ENCODE peak calls at places on chromosome 1, in six cellular contexts. One of them, this sample, is unnamed.

GRCh38 chr1:246113555-246114095 is 393.5 kb downstream of the SMYD3 start:
- DNase-seq in right lobe of liver: no peak
- DNase-seq in K562: peak; percentile 82
- DNase-seq in neuronal stem cell: no peak
- DNase-seq in PC-9: no peak
- DNase-seq in body of pancreas: no peak
- DNase-seq in this sample: no peak

GRCh38 chr1:93585059-93585966 is 96.3 kb downstream of the BCAR3 start:
- DNase-seq in right lobe of liver: peak; percentile 97
- DNase-seq in K562: no peak
- DNase-seq in neuronal stem cell: no peak
- DNase-seq in PC-9: peak; percentile 99
- DNase-seq in body of pancreas: peak; percentile 100
- DNase-seq in this sample: no peak

GRCh38 chr1:151934048-151934493 is 24.8 kb upstream of the THEM4 start:
- DNase-seq in right lobe of liver: no peak
- DNase-seq in K562: peak; percentile 77
- DNase-seq in neuronal stem cell: peak; percentile 32
- DNase-seq in PC-9: peak; percentile 58
- DNase-seq in body of pancreas: peak; percentile 41
- DNase-seq in this sample: no peak

GRCh38 chr1:22592919-22593790 is 29.9 kb downstream of the EPHA8 start:
- DNase-seq in right lobe of liver: no peak
- DNase-seq in K562: no peak
- DNase-seq in neuronal stem cell: no peak
- DNase-seq in PC-9: peak; percentile 40
- DNase-seq in body of pancreas: no peak
- DNase-seq in this sample: no peak

GRCh38 chr1:214518387-214518786 is 33.0 kb downstream of the PTPN14 start:
- DNase-seq in right lobe of liver: no peak
- DNase-seq in K562: no peak
- DNase-seq in neuronal stem cell: no peak
- DNase-seq in PC-9: no peak
- DNase-seq in body of pancreas: no peak
- DNase-seq in this sample: no peak

GRCh38 chr1:195664628-195665027 is 943.6 kb downstream of the KCNT2 start:
- DNase-seq in right lobe of liver: no peak
- DNase-seq in K562: no peak
- DNase-seq in neuronal stem cell: no peak
- DNase-seq in PC-9: no peak
- DNase-seq in body of pancreas: no peak
- DNase-seq in this sample: no peak

GRCh38 chr1:156852414-156852874 is 6.5 kb downstream of the INSRR start:
- DNase-seq in right lobe of liver: peak; percentile 90
- DNase-seq in K562: no peak
- DNase-seq in neuronal stem cell: no peak
- DNase-seq in PC-9: peak; percentile 17
- DNase-seq in body of pancreas: peak; percentile 99
- DNase-seq in this sample: no peak

GRCh38 chr1:9143250-9143649 is 14.3 kb upstream of the GPR157 start:
- DNase-seq in right lobe of liver: no peak
- DNase-seq in K562: no peak
- DNase-seq in neuronal stem cell: no peak
- DNase-seq in PC-9: no peak
- DNase-seq in body of pancreas: no peak
- DNase-seq in this sample: no peak

GRCh38 chr1:224541901-224542610 is 74.1 kb upstream of the CNIH3 start:
- DNase-seq in right lobe of liver: no peak
- DNase-seq in K562: no peak
- DNase-seq in neuronal stem cell: no peak
- DNase-seq in PC-9: no peak
- DNase-seq in body of pancreas: no peak
- DNase-seq in this sample: no peak

GRCh38 chr1:156368889-156369684 is at the start of gene RHBG:
- DNase-seq in right lobe of liver: peak; percentile 76
- DNase-seq in K562: no peak
- DNase-seq in neuronal stem cell: no peak
- DNase-seq in PC-9: peak; percentile 74
- DNase-seq in body of pancreas: peak; percentile 92
- DNase-seq in this sample: no peak

GRCh38 chr1:5733596-5733995 is 258.6 kb downstream of the NPHP4 start:
- DNase-seq in right lobe of liver: no peak
- DNase-seq in K562: no peak
- DNase-seq in neuronal stem cell: no peak
- DNase-seq in PC-9: no peak
- DNase-seq in body of pancreas: no peak
- DNase-seq in this sample: no peak

GRCh38 chr1:115070993-115071661 is 18.2 kb downstream of the TSPAN2 start:
- DNase-seq in right lobe of liver: no peak
- DNase-seq in K562: no peak
- DNase-seq in neuronal stem cell: no peak
- DNase-seq in PC-9: no peak
- DNase-seq in body of pancreas: no peak
- DNase-seq in this sample: no peak

GRCh38 chr1:178057863-178058576 is 35.9 kb upstream of the RASAL2 start:
- DNase-seq in right lobe of liver: peak; percentile 31
- DNase-seq in K562: no peak
- DNase-seq in neuronal stem cell: no peak
- DNase-seq in PC-9: peak; percentile 8
- DNase-seq in body of pancreas: peak; percentile 37
- DNase-seq in this sample: no peak

GRCh38 chr1:154765970-154766369 is 104.1 kb downstream of the KCNN3 start:
- DNase-seq in right lobe of liver: no peak
- DNase-seq in K562: peak; percentile 49
- DNase-seq in neuronal stem cell: no peak
- DNase-seq in PC-9: peak; percentile 5
- DNase-seq in body of pancreas: no peak
- DNase-seq in this sample: no peak

GRCh38 chr1:204150702-204151561 is 912 bp downstream of the ETNK2 start:
- DNase-seq in right lobe of liver: peak; percentile 51
- DNase-seq in K562: no peak
- DNase-seq in neuronal stem cell: no peak
- DNase-seq in PC-9: no peak
- DNase-seq in body of pancreas: peak; percentile 37
- DNase-seq in this sample: no peak

GRCh38 chr1:110053557-110054428 is 16.7 kb downstream of the ALX3 start:
- DNase-seq in right lobe of liver: peak; percentile 66
- DNase-seq in K562: peak; percentile 82
- DNase-seq in neuronal stem cell: peak; percentile 55
- DNase-seq in PC-9: peak; percentile 58
- DNase-seq in body of pancreas: peak; percentile 82
- DNase-seq in this sample: no peak

GRCh38 chr1:53276153-53276901 is 38.0 kb upstream of the MAGOH start:
- DNase-seq in right lobe of liver: no peak
- DNase-seq in K562: no peak
- DNase-seq in neuronal stem cell: no peak
- DNase-seq in PC-9: no peak
- DNase-seq in body of pancreas: no peak
- DNase-seq in this sample: no peak

GRCh38 chr1:79079770-79080169 is 73.2 kb upstream of the ADGRL4 start:
- DNase-seq in right lobe of liver: no peak
- DNase-seq in K562: no peak
- DNase-seq in neuronal stem cell: no peak
- DNase-seq in PC-9: peak; percentile 7
- DNase-seq in body of pancreas: no peak
- DNase-seq in this sample: no peak

GRCh38 chr1:88433556-88433955 is 250.5 kb upstream of the PKN2 start:
- DNase-seq in right lobe of liver: no peak
- DNase-seq in K562: no peak
- DNase-seq in neuronal stem cell: no peak
- DNase-seq in PC-9: no peak
- DNase-seq in body of pancreas: no peak
- DNase-seq in this sample: no peak

GRCh38 chr1:182616130-182617074 is 12.2 kb upstream of the RGS16 start:
- DNase-seq in right lobe of liver: peak; percentile 81
- DNase-seq in K562: no peak
- DNase-seq in neuronal stem cell: peak; percentile 61
- DNase-seq in PC-9: peak; percentile 24
- DNase-seq in body of pancreas: peak; percentile 82
- DNase-seq in this sample: no peak

GRCh38 chr1:207019161-207019560 is 13.4 kb downstream of the C1orf116 start:
- DNase-seq in right lobe of liver: no peak
- DNase-seq in K562: no peak
- DNase-seq in neuronal stem cell: no peak
- DNase-seq in PC-9: no peak
- DNase-seq in body of pancreas: no peak
- DNase-seq in this sample: no peak

GRCh38 chr1:12712929-12713328 is 3.0 kb upstream of the AADACL3 start:
- DNase-seq in right lobe of liver: no peak
- DNase-seq in K562: no peak
- DNase-seq in neuronal stem cell: no peak
- DNase-seq in PC-9: no peak
- DNase-seq in body of pancreas: no peak
- DNase-seq in this sample: no peak

GRCh38 chr1:85330711-85331290 is 54.4 kb upstream of the BCL10 start:
- DNase-seq in right lobe of liver: no peak
- DNase-seq in K562: no peak
- DNase-seq in neuronal stem cell: no peak
- DNase-seq in PC-9: no peak
- DNase-seq in body of pancreas: peak; percentile 20
- DNase-seq in this sample: no peak

GRCh38 chr1:218350909-218351616 is 5.9 kb downstream of the TGFB2 start:
- DNase-seq in right lobe of liver: no peak
- DNase-seq in K562: no peak
- DNase-seq in neuronal stem cell: no peak
- DNase-seq in PC-9: no peak
- DNase-seq in body of pancreas: no peak
- DNase-seq in this sample: no peak

GRCh38 chr1:199007423-199007822 is 368.6 kb downstream of the PTPRC start:
- DNase-seq in right lobe of liver: no peak
- DNase-seq in K562: no peak
- DNase-seq in neuronal stem cell: no peak
- DNase-seq in PC-9: no peak
- DNase-seq in body of pancreas: no peak
- DNase-seq in this sample: no peak

GRCh38 chr1:14443164-14443787 is 155.2 kb upstream of the KAZN start:
- DNase-seq in right lobe of liver: no peak
- DNase-seq in K562: peak; percentile 95
- DNase-seq in neuronal stem cell: no peak
- DNase-seq in PC-9: no peak
- DNase-seq in body of pancreas: no peak
- DNase-seq in this sample: no peak

GRCh38 chr1:71236503-71236902 is 155.7 kb upstream of the ZRANB2 start:
- DNase-seq in right lobe of liver: no peak
- DNase-seq in K562: no peak
- DNase-seq in neuronal stem cell: no peak
- DNase-seq in PC-9: no peak
- DNase-seq in body of pancreas: no peak
- DNase-seq in this sample: no peak

GRCh38 chr1:40241372-40241771 is 6.4 kb upstream of the TMCO2 start:
- DNase-seq in right lobe of liver: no peak
- DNase-seq in K562: no peak
- DNase-seq in neuronal stem cell: no peak
- DNase-seq in PC-9: no peak
- DNase-seq in body of pancreas: no peak
- DNase-seq in this sample: no peak

GRCh38 chr1:203361843-203362524 is 11.1 kb upstream of the FMOD start:
- DNase-seq in right lobe of liver: no peak
- DNase-seq in K562: no peak
- DNase-seq in neuronal stem cell: no peak
- DNase-seq in PC-9: no peak
- DNase-seq in body of pancreas: no peak
- DNase-seq in this sample: no peak

GRCh38 chr1:64900916-64901315 is 65.4 kb downstream of the JAK1 start:
- DNase-seq in right lobe of liver: no peak
- DNase-seq in K562: no peak
- DNase-seq in neuronal stem cell: no peak
- DNase-seq in PC-9: no peak
- DNase-seq in body of pancreas: no peak
- DNase-seq in this sample: no peak

GRCh38 chr1:64896546-64896945 is 69.8 kb downstream of the JAK1 start:
- DNase-seq in right lobe of liver: no peak
- DNase-seq in K562: no peak
- DNase-seq in neuronal stem cell: no peak
- DNase-seq in PC-9: no peak
- DNase-seq in body of pancreas: no peak
- DNase-seq in this sample: no peak

GRCh38 chr1:64895500-64895899 is 70.8 kb downstream of the JAK1 start:
- DNase-seq in right lobe of liver: no peak
- DNase-seq in K562: no peak
- DNase-seq in neuronal stem cell: no peak
- DNase-seq in PC-9: no peak
- DNase-seq in body of pancreas: no peak
- DNase-seq in this sample: no peak

GRCh38 chr1:64901663-64902062 is 64.7 kb downstream of the JAK1 start:
- DNase-seq in right lobe of liver: no peak
- DNase-seq in K562: no peak
- DNase-seq in neuronal stem cell: no peak
- DNase-seq in PC-9: no peak
- DNase-seq in body of pancreas: no peak
- DNase-seq in this sample: no peak

GRCh38 chr1:64898107-64898861 is 68.1 kb downstream of the JAK1 start:
- DNase-seq in right lobe of liver: peak; percentile 82
- DNase-seq in K562: peak; percentile 87
- DNase-seq in neuronal stem cell: no peak
- DNase-seq in PC-9: peak; percentile 86
- DNase-seq in body of pancreas: peak; percentile 83
- DNase-seq in this sample: peak; percentile 10
- H3K4me1 ChIP-seq in right lobe of liver: no peaks in the 10 kb centered on the region
- H3K4me1 ChIP-seq in K562: peaks cover 48% of the 10 kb centered on the region
- H3K4me1 ChIP-seq in neuronal stem cell: no peaks in the 10 kb centered on the region
- H3K4me1 ChIP-seq in PC-9: peaks cover 46% of the 10 kb centered on the region
- H3K4me1 ChIP-seq in body of pancreas: peaks cover 59% of the 10 kb centered on the region
- H3K4me1 ChIP-seq in this sample: peaks cover 72% of the 10 kb centered on the region

GRCh38 chr1:164662462-164662861 is 103.5 kb downstream of the PBX1 start:
- DNase-seq in right lobe of liver: no peak
- DNase-seq in K562: no peak
- DNase-seq in neuronal stem cell: no peak
- DNase-seq in PC-9: no peak
- DNase-seq in body of pancreas: no peak
- DNase-seq in this sample: no peak
- H3K4me1 ChIP-seq in right lobe of liver: no peaks in the 10 kb centered on the region
- H3K4me1 ChIP-seq in K562: no peaks in the 10 kb centered on the region
- H3K4me1 ChIP-seq in neuronal stem cell: peaks cover 1% of the 10 kb centered on the region
- H3K4me1 ChIP-seq in PC-9: peaks cover 61% of the 10 kb centered on the region
- H3K4me1 ChIP-seq in body of pancreas: peaks cover 80% of the 10 kb centered on the region
- H3K4me1 ChIP-seq in this sample: peaks cover 85% of the 10 kb centered on the region

DNA sequence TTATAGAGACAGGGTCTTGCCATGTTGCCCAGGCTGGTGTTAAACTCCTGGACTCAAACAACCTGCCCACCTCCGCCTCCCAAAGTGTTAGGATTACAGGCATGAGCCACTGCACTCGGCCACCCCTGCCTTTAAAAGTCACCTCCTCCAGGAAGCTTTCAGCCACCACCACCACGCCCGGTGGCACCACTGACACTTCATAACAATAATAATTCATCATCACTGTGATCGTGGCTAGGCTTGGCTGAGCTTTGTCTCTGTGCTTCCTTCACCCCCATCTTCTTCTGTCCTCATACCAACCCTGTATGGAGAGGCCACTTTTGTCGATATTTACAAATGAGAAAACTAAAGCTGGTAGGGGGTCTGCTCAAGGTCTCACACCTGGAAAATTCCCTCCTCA is 12.8 kb upstream of the EPHA2 start:
- DNase-seq in right lobe of liver: no peak
- DNase-seq in K562: no peak
- DNase-seq in neuronal stem cell: no peak
- DNase-seq in PC-9: no peak
- DNase-seq in body of pancreas: no peak
- DNase-seq in this sample: no peak
- H3K4me1 ChIP-seq in right lobe of liver: no peaks in the 10 kb centered on the region
- H3K4me1 ChIP-seq in K562: peaks cover 37% of the 10 kb centered on the region
- H3K4me1 ChIP-seq in neuronal stem cell: peaks cover 25% of the 10 kb centered on the region
- H3K4me1 ChIP-seq in PC-9: peaks cover 74% of the 10 kb centered on the region
- H3K4me1 ChIP-seq in body of pancreas: peaks cover 36% of the 10 kb centered on the region
- H3K4me1 ChIP-seq in this sample: peaks cover 34% of the 10 kb centered on the region

GRCh38 chr1:62513013-62513412 is 76.2 kb downstream of the USP1 start:
- DNase-seq in right lobe of liver: no peak
- DNase-seq in K562: no peak
- DNase-seq in neuronal stem cell: no peak
- DNase-seq in PC-9: no peak
- DNase-seq in body of pancreas: no peak
- DNase-seq in this sample: no peak
- H3K4me1 ChIP-seq in right lobe of liver: no peaks in the 10 kb centered on the region
- H3K4me1 ChIP-seq in K562: no peaks in the 10 kb centered on the region
- H3K4me1 ChIP-seq in neuronal stem cell: no peaks in the 10 kb centered on the region
- H3K4me1 ChIP-seq in PC-9: no peaks in the 10 kb centered on the region
- H3K4me1 ChIP-seq in body of pancreas: no peaks in the 10 kb centered on the region
- H3K4me1 ChIP-seq in this sample: no peaks in the 10 kb centered on the region

This sample was measured in esophagus squamous epithelium.